ENCODE peak calls at places on chromosome 5, in eight cellular contexts. One of them, this sample, is unnamed.

GRCh38 chr5:43044181-43044914 is 4.2 kb upstream of the ANXA2R start:
- DNase-seq in endothelial cell: peak; percentile 43
- DNase-seq in activated naive CD4-positive, alpha-beta T cell treated with anti-CD3 and anti-CD28 coated beads, Interleukin-2, amount 10 ng/mL, durations not matched to agents 7 days and 5 days: no peak
- DNase-seq in neural progenitor cell: peak; percentile 79
- DNase-seq in astrocyte of the spinal cord: peak; percentile 76
- DNase-seq in endothelial cell of umbilical vein: peak; percentile 89
- DNase-seq in WTC11: peak; percentile 52
- DNase-seq in posterior cingulate gyrus: no peak
- DNase-seq in this sample: peak; percentile 76

GRCh38 chr5:133714161-133714915 is 102.0 kb upstream of the FSTL4 start:
- DNase-seq in endothelial cell: no peak
- DNase-seq in activated naive CD4-positive, alpha-beta T cell treated with anti-CD3 and anti-CD28 coated beads, Interleukin-2, amount 10 ng/mL, durations not matched to agents 7 days and 5 days: no peak
- DNase-seq in neural progenitor cell: no peak
- DNase-seq in astrocyte of the spinal cord: no peak
- DNase-seq in endothelial cell of umbilical vein: no peak
- DNase-seq in WTC11: no peak
- DNase-seq in posterior cingulate gyrus: no peak
- DNase-seq in this sample: no peak

GRCh38 chr5:14593326-14594036 is 11.9 kb downstream of the OTULINL start:
- DNase-seq in endothelial cell: no peak
- DNase-seq in activated naive CD4-positive, alpha-beta T cell treated with anti-CD3 and anti-CD28 coated beads, Interleukin-2, amount 10 ng/mL, durations not matched to agents 7 days and 5 days: peak; percentile 63
- DNase-seq in neural progenitor cell: no peak
- DNase-seq in astrocyte of the spinal cord: peak; percentile 21
- DNase-seq in endothelial cell of umbilical vein: no peak
- DNase-seq in WTC11: no peak
- DNase-seq in posterior cingulate gyrus: no peak
- DNase-seq in this sample: no peak

GRCh38 chr5:141636106-141636412 is 590 bp downstream of the HDAC3 start:
- DNase-seq in endothelial cell: no peak
- DNase-seq in activated naive CD4-positive, alpha-beta T cell treated with anti-CD3 and anti-CD28 coated beads, Interleukin-2, amount 10 ng/mL, durations not matched to agents 7 days and 5 days: no peak
- DNase-seq in neural progenitor cell: no peak
- DNase-seq in astrocyte of the spinal cord: no peak
- DNase-seq in endothelial cell of umbilical vein: no peak
- DNase-seq in WTC11: no peak
- DNase-seq in posterior cingulate gyrus: no peak
- DNase-seq in this sample: no peak

GRCh38 chr5:72296251-72296650 is 23.8 kb downstream of the MRPS27 start:
- DNase-seq in endothelial cell: no peak
- DNase-seq in activated naive CD4-positive, alpha-beta T cell treated with anti-CD3 and anti-CD28 coated beads, Interleukin-2, amount 10 ng/mL, durations not matched to agents 7 days and 5 days: no peak
- DNase-seq in neural progenitor cell: no peak
- DNase-seq in astrocyte of the spinal cord: no peak
- DNase-seq in endothelial cell of umbilical vein: no peak
- DNase-seq in WTC11: no peak
- DNase-seq in posterior cingulate gyrus: no peak
- DNase-seq in this sample: no peak

GRCh38 chr5:143931986-143932385 is 120.0 kb downstream of the HMHB1 start:
- DNase-seq in endothelial cell: no peak
- DNase-seq in activated naive CD4-positive, alpha-beta T cell treated with anti-CD3 and anti-CD28 coated beads, Interleukin-2, amount 10 ng/mL, durations not matched to agents 7 days and 5 days: no peak
- DNase-seq in neural progenitor cell: no peak
- DNase-seq in astrocyte of the spinal cord: no peak
- DNase-seq in endothelial cell of umbilical vein: no peak
- DNase-seq in WTC11: no peak
- DNase-seq in posterior cingulate gyrus: no peak
- DNase-seq in this sample: no peak

GRCh38 chr5:178349147-178349527 is 116.5 kb upstream of the PHYKPL start:
- DNase-seq in endothelial cell: no peak
- DNase-seq in activated naive CD4-positive, alpha-beta T cell treated with anti-CD3 and anti-CD28 coated beads, Interleukin-2, amount 10 ng/mL, durations not matched to agents 7 days and 5 days: no peak
- DNase-seq in neural progenitor cell: no peak
- DNase-seq in astrocyte of the spinal cord: no peak
- DNase-seq in endothelial cell of umbilical vein: no peak
- DNase-seq in WTC11: no peak
- DNase-seq in posterior cingulate gyrus: no peak
- DNase-seq in this sample: no peak

GRCh38 chr5:58459860-58460726 is at the start of gene PLK2:
- DNase-seq in endothelial cell: peak; percentile 93
- DNase-seq in activated naive CD4-positive, alpha-beta T cell treated with anti-CD3 and anti-CD28 coated beads, Interleukin-2, amount 10 ng/mL, durations not matched to agents 7 days and 5 days: peak; percentile 91
- DNase-seq in neural progenitor cell: peak; percentile 85
- DNase-seq in astrocyte of the spinal cord: peak; percentile 96
- DNase-seq in endothelial cell of umbilical vein: peak; percentile 95
- DNase-seq in WTC11: peak; percentile 76
- DNase-seq in posterior cingulate gyrus: peak; percentile 100
- DNase-seq in this sample: peak; percentile 95

GRCh38 chr5:138529812-138530211 is 13.2 kb downstream of the ETF1 start:
- DNase-seq in endothelial cell: no peak
- DNase-seq in activated naive CD4-positive, alpha-beta T cell treated with anti-CD3 and anti-CD28 coated beads, Interleukin-2, amount 10 ng/mL, durations not matched to agents 7 days and 5 days: no peak
- DNase-seq in neural progenitor cell: no peak
- DNase-seq in astrocyte of the spinal cord: no peak
- DNase-seq in endothelial cell of umbilical vein: no peak
- DNase-seq in WTC11: no peak
- DNase-seq in posterior cingulate gyrus: no peak
- DNase-seq in this sample: no peak

GRCh38 chr5:68538886-68539420 is 323.4 kb downstream of the PIK3R1 start:
- DNase-seq in endothelial cell: no peak
- DNase-seq in activated naive CD4-positive, alpha-beta T cell treated with anti-CD3 and anti-CD28 coated beads, Interleukin-2, amount 10 ng/mL, durations not matched to agents 7 days and 5 days: no peak
- DNase-seq in neural progenitor cell: no peak
- DNase-seq in astrocyte of the spinal cord: no peak
- DNase-seq in endothelial cell of umbilical vein: no peak
- DNase-seq in WTC11: no peak
- DNase-seq in posterior cingulate gyrus: no peak
- DNase-seq in this sample: no peak

GRCh38 chr5:176653401-176653800 is 6.1 kb downstream of the TSPAN17 start:
- DNase-seq in endothelial cell: no peak
- DNase-seq in activated naive CD4-positive, alpha-beta T cell treated with anti-CD3 and anti-CD28 coated beads, Interleukin-2, amount 10 ng/mL, durations not matched to agents 7 days and 5 days: peak; percentile 37
- DNase-seq in neural progenitor cell: no peak
- DNase-seq in astrocyte of the spinal cord: no peak
- DNase-seq in endothelial cell of umbilical vein: no peak
- DNase-seq in WTC11: no peak
- DNase-seq in posterior cingulate gyrus: no peak
- DNase-seq in this sample: no peak

GRCh38 chr5:133483406-133484090 is 128.8 kb downstream of the FSTL4 start:
- DNase-seq in endothelial cell: no peak
- DNase-seq in activated naive CD4-positive, alpha-beta T cell treated with anti-CD3 and anti-CD28 coated beads, Interleukin-2, amount 10 ng/mL, durations not matched to agents 7 days and 5 days: no peak
- DNase-seq in neural progenitor cell: no peak
- DNase-seq in astrocyte of the spinal cord: no peak
- DNase-seq in endothelial cell of umbilical vein: peak; percentile 12
- DNase-seq in WTC11: no peak
- DNase-seq in posterior cingulate gyrus: no peak
- DNase-seq in this sample: no peak

GRCh38 chr5:154995679-154996078 is 17.9 kb upstream of the KIF4B start:
- DNase-seq in endothelial cell: peak; percentile 48
- DNase-seq in activated naive CD4-positive, alpha-beta T cell treated with anti-CD3 and anti-CD28 coated beads, Interleukin-2, amount 10 ng/mL, durations not matched to agents 7 days and 5 days: no peak
- DNase-seq in neural progenitor cell: peak; percentile 58
- DNase-seq in astrocyte of the spinal cord: no peak
- DNase-seq in endothelial cell of umbilical vein: peak; percentile 39
- DNase-seq in WTC11: peak; percentile 46
- DNase-seq in posterior cingulate gyrus: no peak
- DNase-seq in this sample: no peak

GRCh38 chr5:957730-958485 is 50.7 kb upstream of the NKD2 start:
- DNase-seq in endothelial cell: no peak
- DNase-seq in activated naive CD4-positive, alpha-beta T cell treated with anti-CD3 and anti-CD28 coated beads, Interleukin-2, amount 10 ng/mL, durations not matched to agents 7 days and 5 days: no peak
- DNase-seq in neural progenitor cell: no peak
- DNase-seq in astrocyte of the spinal cord: no peak
- DNase-seq in endothelial cell of umbilical vein: peak; percentile 23
- DNase-seq in WTC11: no peak
- DNase-seq in posterior cingulate gyrus: no peak
- DNase-seq in this sample: no peak

GRCh38 chr5:154986151-154986550 is 27.4 kb upstream of the KIF4B start:
- DNase-seq in endothelial cell: no peak
- DNase-seq in activated naive CD4-positive, alpha-beta T cell treated with anti-CD3 and anti-CD28 coated beads, Interleukin-2, amount 10 ng/mL, durations not matched to agents 7 days and 5 days: no peak
- DNase-seq in neural progenitor cell: no peak
- DNase-seq in astrocyte of the spinal cord: no peak
- DNase-seq in endothelial cell of umbilical vein: no peak
- DNase-seq in WTC11: no peak
- DNase-seq in posterior cingulate gyrus: no peak
- DNase-seq in this sample: peak; percentile 50

GRCh38 chr5:91339053-91339710 is 43.9 kb downstream of the ARRDC3 start:
- DNase-seq in endothelial cell: no peak
- DNase-seq in activated naive CD4-positive, alpha-beta T cell treated with anti-CD3 and anti-CD28 coated beads, Interleukin-2, amount 10 ng/mL, durations not matched to agents 7 days and 5 days: no peak
- DNase-seq in neural progenitor cell: peak; percentile 55
- DNase-seq in astrocyte of the spinal cord: peak; percentile 56
- DNase-seq in endothelial cell of umbilical vein: peak; percentile 54
- DNase-seq in WTC11: no peak
- DNase-seq in posterior cingulate gyrus: no peak
- DNase-seq in this sample: peak; percentile 33

GRCh38 chr5:116514521-116514920 is 60.1 kb downstream of the SEMA6A start:
- DNase-seq in endothelial cell: no peak
- DNase-seq in activated naive CD4-positive, alpha-beta T cell treated with anti-CD3 and anti-CD28 coated beads, Interleukin-2, amount 10 ng/mL, durations not matched to agents 7 days and 5 days: no peak
- DNase-seq in neural progenitor cell: no peak
- DNase-seq in astrocyte of the spinal cord: no peak
- DNase-seq in endothelial cell of umbilical vein: no peak
- DNase-seq in WTC11: no peak
- DNase-seq in posterior cingulate gyrus: no peak
- DNase-seq in this sample: no peak

GRCh38 chr5:159022178-159022556 is 77.5 kb downstream of the EBF1 start:
- DNase-seq in endothelial cell: no peak
- DNase-seq in activated naive CD4-positive, alpha-beta T cell treated with anti-CD3 and anti-CD28 coated beads, Interleukin-2, amount 10 ng/mL, durations not matched to agents 7 days and 5 days: no peak
- DNase-seq in neural progenitor cell: peak; percentile 42
- DNase-seq in astrocyte of the spinal cord: peak; percentile 73
- DNase-seq in endothelial cell of umbilical vein: no peak
- DNase-seq in WTC11: no peak
- DNase-seq in posterior cingulate gyrus: no peak
- DNase-seq in this sample: peak; percentile 98

GRCh38 chr5:14818931-14819790 is 52.4 kb downstream of the ANKH start:
- DNase-seq in endothelial cell: no peak
- DNase-seq in activated naive CD4-positive, alpha-beta T cell treated with anti-CD3 and anti-CD28 coated beads, Interleukin-2, amount 10 ng/mL, durations not matched to agents 7 days and 5 days: no peak
- DNase-seq in neural progenitor cell: no peak
- DNase-seq in astrocyte of the spinal cord: peak; percentile 46
- DNase-seq in endothelial cell of umbilical vein: no peak
- DNase-seq in WTC11: no peak
- DNase-seq in posterior cingulate gyrus: no peak
- DNase-seq in this sample: no peak

This sample was measured in fibroblast of lung.